ENCODE peak calls at places on chromosomes 6 and 20, in five cellular contexts. One of them, this sample, is unnamed.
A peak's percentile ranks its signal among the peaks of the same experiment; 100 is the strongest.

GRCh38 chr6:118509009-118509617 is 39.0 kb upstream of the PLN start:
- DNase-seq in neuronal stem cell: no peak
- DNase-seq in H9: no peak
- DNase-seq in trophoblast cell: peak; percentile 36
- DNase-seq in H1: no peak
- DNase-seq in this sample: peak; percentile 55

GRCh38 chr6:26232950-26233607 is 131.9 kb upstream of the BTN3A2 start:
- DNase-seq in neuronal stem cell: no peak
- DNase-seq in H9: peak; percentile 62
- DNase-seq in trophoblast cell: no peak
- DNase-seq in H1: no peak
- DNase-seq in this sample: peak; percentile 79

GRCh38 chr6:81450180-81450579 is 302.3 kb downstream of the TENT5A start:
- DNase-seq in neuronal stem cell: no peak
- DNase-seq in H9: no peak
- DNase-seq in trophoblast cell: no peak
- DNase-seq in H1: no peak
- DNase-seq in this sample: peak; percentile 67

GRCh38 chr20:43925786-43926185 is 11.1 kb downstream of the TOX2 start:
- DNase-seq in neuronal stem cell: no peak
- DNase-seq in H9: no peak
- DNase-seq in trophoblast cell: no peak
- DNase-seq in H1: no peak
- DNase-seq in this sample: peak; percentile 58

GRCh38 chr6:161748535-161749386 is 474.9 kb upstream of the AGPAT4 start:
- DNase-seq in neuronal stem cell: peak; percentile 78
- DNase-seq in H9: peak; percentile 89
- DNase-seq in trophoblast cell: peak; percentile 52
- DNase-seq in H1: peak; percentile 94
- DNase-seq in this sample: no peak

GRCh38 chr20:59933296-59933848 is at the start of gene SYCP2:
- DNase-seq in neuronal stem cell: no peak
- DNase-seq in H9: peak; percentile 60
- DNase-seq in trophoblast cell: peak; percentile 58
- DNase-seq in H1: no peak
- DNase-seq in this sample: no peak

GRCh38 chr20:36644713-36645109 is 1.3 kb downstream of the SLA2 start:
- DNase-seq in neuronal stem cell: no peak
- DNase-seq in H9: no peak
- DNase-seq in trophoblast cell: no peak
- DNase-seq in H1: no peak
- DNase-seq in this sample: no peak

GRCh38 chr6:48701572-48701971 is 590.6 kb upstream of the PTCHD4 start:
- DNase-seq in neuronal stem cell: no peak
- DNase-seq in H9: no peak
- DNase-seq in trophoblast cell: no peak
- DNase-seq in H1: no peak
- DNase-seq in this sample: no peak

GRCh38 chr6:31794294-31794865 is 1.2 kb downstream of the VARS1 start:
- DNase-seq in neuronal stem cell: no peak
- DNase-seq in H9: no peak
- DNase-seq in trophoblast cell: peak; percentile 44
- DNase-seq in H1: no peak
- DNase-seq in this sample: peak; percentile 40

GRCh38 chr6:33207569-33208088 is 671 bp upstream of the RING1 start:
- DNase-seq in neuronal stem cell: no peak
- DNase-seq in H9: no peak
- DNase-seq in trophoblast cell: peak; percentile 44
- DNase-seq in H1: peak; percentile 66
- DNase-seq in this sample: peak; percentile 43
- H4K91ac ChIP-seq in neuronal stem cell: peak overlapping the region; percentile 82
- H4K91ac ChIP-seq in H9: no peak overlapping the region
- H4K91ac ChIP-seq in trophoblast cell: peak overlapping the region; percentile 93
- H4K91ac ChIP-seq in H1: no peak overlapping the region
- H4K91ac ChIP-seq in this sample: peak overlapping the region; percentile 84

DNA sequence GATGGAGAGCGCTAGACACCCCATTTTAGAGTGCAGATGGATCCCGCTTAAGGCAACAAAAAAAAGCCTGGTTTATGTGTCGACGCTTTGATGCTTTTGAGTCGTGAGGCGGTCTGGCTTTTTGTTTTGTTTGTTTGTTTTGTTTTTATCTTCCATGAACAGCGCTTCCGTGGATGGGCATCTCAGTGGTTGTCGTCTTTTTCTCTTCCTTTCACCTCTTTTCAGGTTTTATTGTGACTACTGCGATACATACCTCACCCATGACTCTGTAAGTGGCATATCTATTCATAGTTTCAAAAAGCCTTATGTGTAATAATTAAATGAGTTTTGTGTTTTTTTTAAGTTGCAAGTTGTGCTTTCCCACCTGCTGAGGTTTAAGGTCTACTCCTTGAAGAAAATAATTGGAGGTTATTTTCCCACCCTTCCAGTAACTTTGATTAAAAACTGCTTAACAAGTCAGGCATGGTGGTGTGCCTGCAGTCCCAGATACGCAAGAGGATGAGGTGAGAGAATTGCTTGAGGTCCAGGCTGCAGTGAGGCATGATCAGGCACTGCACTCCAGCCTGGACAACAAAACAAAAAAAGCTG is 476 bp downstream of the SNRPC start:
- DNase-seq in neuronal stem cell: no peak
- DNase-seq in H9: no peak
- DNase-seq in trophoblast cell: no peak
- DNase-seq in H1: no peak
- DNase-seq in this sample: no peak
- H4K91ac ChIP-seq in neuronal stem cell: no peak overlapping the region
- H4K91ac ChIP-seq in H9: no peak overlapping the region
- H4K91ac ChIP-seq in trophoblast cell: peak overlapping the region; percentile 11
- H4K91ac ChIP-seq in H1: peak overlapping the region; percentile 73
- H4K91ac ChIP-seq in this sample: peak overlapping the region; percentile 68

GRCh38 chr6:40780626-40781025 is 193.5 kb upstream of the LRFN2 start:
- DNase-seq in neuronal stem cell: no peak
- DNase-seq in H9: no peak
- DNase-seq in trophoblast cell: no peak
- DNase-seq in H1: no peak
- DNase-seq in this sample: no peak
- H4K91ac ChIP-seq in neuronal stem cell: no peak overlapping the region
- H4K91ac ChIP-seq in H9: no peak overlapping the region
- H4K91ac ChIP-seq in trophoblast cell: no peak overlapping the region
- H4K91ac ChIP-seq in H1: no peak overlapping the region
- H4K91ac ChIP-seq in this sample: no peak overlapping the region

GRCh38 chr6:150005761-150006651 is 19.3 kb downstream of the RAET1L start:
- DNase-seq in neuronal stem cell: no peak
- DNase-seq in H9: no peak
- DNase-seq in trophoblast cell: no peak
- DNase-seq in H1: no peak
- DNase-seq in this sample: no peak
- H4K91ac ChIP-seq in neuronal stem cell: no peak overlapping the region
- H4K91ac ChIP-seq in H9: no peak overlapping the region
- H4K91ac ChIP-seq in trophoblast cell: no peak overlapping the region
- H4K91ac ChIP-seq in H1: peak overlapping the region; percentile 15
- H4K91ac ChIP-seq in this sample: no peak overlapping the region

GRCh38 chr20:47317127-47317895 is 39.2 kb downstream of the ZMYND8 start:
- DNase-seq in neuronal stem cell: no peak
- DNase-seq in H9: peak; percentile 85
- DNase-seq in trophoblast cell: peak; percentile 70
- DNase-seq in H1: no peak
- DNase-seq in this sample: peak; percentile 98
- H4K91ac ChIP-seq in neuronal stem cell: no peak overlapping the region
- H4K91ac ChIP-seq in H9: peak overlapping the region; percentile 71
- H4K91ac ChIP-seq in trophoblast cell: peak overlapping the region; percentile 98
- H4K91ac ChIP-seq in H1: peak overlapping the region; percentile 100
- H4K91ac ChIP-seq in this sample: peak overlapping the region; percentile 100